ENCODE peak calls at places on chromosomes 2 and 18, in six cellular contexts. U is spleen, K is GM03348, F is left cardiac atrium, Q is lung microvascular endothelial cell, N is activated T-cell treated with anti-CD3 and anti-CD28 coated beads for 1 hour. X is an unnamed sample.

GRCh38 chr18:22439447-22439846 is 21.7 kb upstream of the CTAGE1 start:
- DNase-seq in K (peak; percentile 47), F (no peak), Q (peak; percentile 9), U (no peak), N (no peak), X (no peak)

GRCh38 chr2:69980408-69980807 is 19.0 kb upstream of the ASPRV1 start:
- DNase-seq in F (no peak), Q (no peak), K (no peak), N (no peak), U (no peak), X (no peak)

GRCh38 chr18:13259701-13260100 is 41.1 kb downstream of the LDLRAD4 start:
- DNase-seq in N (no peak), Q (no peak), K (no peak), U (no peak), F (no peak), X (no peak)

GRCh38 chr2:176188218-176188968 is at the start of gene HOXD1:
- DNase-seq in K (peak; percentile 97), Q (peak; percentile 12), U (no peak), F (no peak), N (no peak), X (no peak)

GRCh38 chr2:48050711-48051110 is 144.4 kb upstream of the FBXO11 start:
- DNase-seq in Q (no peak), U (no peak), F (no peak), K (no peak), N (no peak), X (no peak)

GRCh38 chr18:48835745-48836191 is 115.0 kb downstream of the SMAD7 start:
- DNase-seq in U (peak; percentile 66), Q (no peak), N (no peak), K (no peak), F (no peak), X (no peak)

GRCh38 chr2:208033701-208034502 is 8.6 kb upstream of the PLEKHM3 start:
- DNase-seq in U (no peak), Q (peak; percentile 57), N (peak; percentile 4), F (no peak), K (no peak), X (peak; percentile 53)

GRCh38 chr2:174881678-174882077 is 117.4 kb upstream of the CHRNA1 start:
- DNase-seq in F (no peak), U (no peak), K (no peak), Q (no peak), N (no peak), X (no peak)

GRCh38 chr18:12520442-12520992 is 112.8 kb downstream of the PRELID3A start:
- DNase-seq in N (no peak), K (peak; percentile 40), F (no peak), Q (no peak), U (no peak), X (no peak)

GRCh38 chr18:11523809-11524208 is 85.6 kb upstream of the SLC35G4 start:
- DNase-seq in N (no peak), U (no peak), Q (no peak), F (no peak), K (no peak), X (no peak)

GRCh38 chr2:636649-637405 is 40.4 kb downstream of the TMEM18 start:
- DNase-seq in F (peak; percentile 78), U (peak; percentile 84), Q (peak; percentile 51), K (peak; percentile 90), N (peak; percentile 49), X (peak; percentile 60)

GRCh38 chr2:172888704-172889103 is 153.1 kb downstream of the RAPGEF4 start:
- DNase-seq in N (no peak), K (no peak), Q (no peak), F (no peak), U (no peak), X (no peak)

GRCh38 chr2:227464851-227465250 is 7.1 kb upstream of the AGFG1 start:
- DNase-seq in U (no peak), N (no peak), Q (no peak), F (no peak), K (no peak), X (no peak)

GRCh38 chr2:15730545-15731212 is 139.0 kb downstream of the DDX1 start:
- DNase-seq in N (no peak), F (peak; percentile 96), K (peak; percentile 86), U (peak; percentile 88), Q (peak; percentile 98), X (no peak)

GRCh38 chr2:183253441-183254130 is 129.3 kb downstream of the NUP35 start:
- DNase-seq in K (no peak), U (no peak), Q (peak; percentile 46), F (no peak), N (no peak), X (no peak)

X was measured in CD8-positive, alpha-beta T cell.